ENCODE peak calls at places on chromosomes 1 and 21, in nine cellular contexts. U is heart left ventricle; W is sigmoid colon; A is CD8-positive, alpha-beta T cell; C is left ventricle myocardium inferior; M is B cell; J is suprapubic skin; Q is keratinocyte; G is IMR-90. L is an unnamed sample.
A peak's percentile ranks its signal among the peaks of the same experiment; 100 is the strongest.

GRCh38 chr1:6033986-6034749 is 11.5 kb upstream of the KCNAB2 start:
- DNase-seq in Q (no peak), G (peak; percentile 9), A (peak; percentile 42), J (no peak), W (no peak), C (peak; percentile 38), M (peak; percentile 43), U (no peak), L (peak; percentile 27)

GRCh38 chr1:236064674-236065508 is at the start of gene NID1:
- DNase-seq in U (peak; percentile 91), J (peak; percentile 90), M (peak; percentile 52), W (peak; percentile 98), G (peak; percentile 79), Q (no peak), A (no peak), C (peak; percentile 91), L (no peak)

GRCh38 chr1:6536291-6536690 is 18.0 kb downstream of the NOL9 start:
- DNase-seq in G (no peak), U (no peak), W (no peak), C (no peak), A (no peak), Q (no peak), M (no peak), J (no peak), L (no peak)

GRCh38 chr21:16388911-16389515 is 659.2 kb downstream of the USP25 start:
- DNase-seq in Q (no peak), J (no peak), U (no peak), A (no peak), G (no peak), C (no peak), M (no peak), W (no peak), L (no peak)

GRCh38 chr1:148158594-148158993 is 6.5 kb upstream of the NBPF11 start:
- DNase-seq in M (no peak), J (no peak), W (no peak), A (no peak), C (no peak), Q (no peak), U (no peak), G (no peak), L (no peak)

GRCh38 chr1:187275346-187275745 is 446.6 kb downstream of the PLA2G4A start:
- DNase-seq in A (no peak), M (no peak), Q (no peak), C (no peak), G (no peak), J (no peak), W (no peak), U (no peak), L (no peak)

GRCh38 chr1:38235705-38236104 is 189.1 kb upstream of the POU3F1 start:
- DNase-seq in W (no peak), Q (no peak), A (no peak), C (no peak), J (no peak), G (peak; percentile 58), M (no peak), U (no peak), L (peak; percentile 36)

GRCh38 chr21:35178812-35179211 is 129.7 kb upstream of the RUNX1 start:
- DNase-seq in M (no peak), G (peak; percentile 79), W (no peak), Q (peak; percentile 88), C (no peak), A (no peak), J (no peak), U (no peak), L (no peak)

GRCh38 chr1:40090652-40091355 is 6.2 kb downstream of the PPT1 start:
- DNase-seq in M (no peak), A (no peak), J (no peak), U (no peak), G (peak; percentile 24), W (no peak), Q (no peak), C (no peak), L (no peak)

GRCh38 chr1:41341756-41342562 is 19.3 kb upstream of the FOXO6 start:
- DNase-seq in U (peak; percentile 12), J (peak; percentile 51), C (no peak), M (no peak), Q (no peak), A (no peak), G (no peak), W (no peak), L (peak; percentile 62)

GRCh38 chr1:157542676-157543075 is 9.6 kb downstream of the FCRL5 start:
- DNase-seq in U (peak; percentile 28), A (no peak), J (no peak), M (no peak), C (peak; percentile 36), Q (no peak), G (no peak), W (no peak), L (peak; percentile 38)

GRCh38 chr1:90707363-90707710 is 9.8 kb downstream of the BARHL2 start:
- DNase-seq in J (no peak), C (no peak), A (no peak), U (no peak), W (no peak), M (no peak), Q (no peak), G (peak; percentile 15), L (peak; percentile 38)

GRCh38 chr1:4675454-4676186 is 21.2 kb downstream of the AJAP1 start:
- DNase-seq in Q (no peak), A (no peak), U (no peak), M (no peak), J (no peak), C (no peak), W (no peak), G (no peak), L (no peak)

GRCh38 chr1:246923482-246923881 is 8.3 kb downstream of the AHCTF1 start:
- DNase-seq in G (no peak), C (no peak), U (no peak), A (no peak), W (no peak), Q (no peak), M (no peak), J (no peak), L (no peak)

GRCh38 chr1:63818567-63819340 is 44.9 kb downstream of the ROR1 start:
- DNase-seq in M (no peak), Q (no peak), W (no peak), J (no peak), U (no peak), A (no peak), C (no peak), G (no peak), L (no peak)

GRCh38 chr1:9275567-9276034 is 17.1 kb upstream of the SPSB1 start:
- DNase-seq in C (no peak), U (no peak), Q (no peak), G (peak; percentile 92), M (peak; percentile 29), W (no peak), J (no peak), A (peak; percentile 49), L (peak; percentile 81)

GRCh38 chr1:209768354-209768774 is 12.5 kb downstream of the TRAF3IP3 start:
- DNase-seq in C (no peak), W (no peak), G (no peak), J (no peak), M (peak; percentile 67), A (peak; percentile 83), U (no peak), Q (no peak), L (no peak)

GRCh38 chr1:216945506-216946080 is 222.4 kb upstream of the ESRRG start:
- DNase-seq in C (no peak), W (no peak), G (no peak), U (no peak), J (no peak), M (no peak), A (no peak), Q (no peak), L (no peak)

DNA sequence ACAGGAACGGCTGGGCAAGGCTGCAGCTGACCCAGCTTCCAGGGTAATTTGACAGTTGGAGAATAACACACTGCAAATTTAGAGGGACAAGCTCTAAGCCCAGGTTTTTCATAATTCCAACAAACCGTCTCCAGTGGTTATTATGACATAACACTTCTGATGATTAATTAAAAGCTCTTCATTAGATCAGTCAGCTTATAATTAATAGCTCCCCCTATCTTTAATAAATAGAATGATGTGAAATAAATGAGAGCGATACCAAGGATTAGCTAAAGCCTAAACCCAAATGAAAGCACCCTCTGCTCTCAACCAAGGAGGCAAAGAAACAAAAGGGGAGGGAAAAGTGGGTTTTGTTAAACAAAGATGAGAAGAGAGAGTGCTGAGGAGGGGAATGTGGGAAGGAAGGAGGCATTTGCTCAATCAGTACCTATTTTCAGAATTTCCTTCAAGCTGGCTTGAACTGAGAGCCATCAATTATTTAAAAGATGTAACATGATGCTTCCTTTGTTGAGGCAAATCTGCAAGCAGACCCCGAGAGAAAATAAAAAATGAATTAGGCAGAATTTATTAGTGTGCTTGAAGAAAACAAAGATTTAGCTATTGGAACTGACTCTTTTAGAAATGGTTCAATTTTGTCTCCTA is 221.8 kb upstream of the ESRRG start:
- DNase-seq in C (no peak), Q (no peak), A (no peak), M (no peak), J (no peak), G (no peak), W (no peak), U (no peak), L (no peak)
- TF ChIP-seq CTCF in C (no peak), Q (no peak), A (no peak), M (no peak), J (no peak), G (no peak), W (no peak), U (no peak), L (no peak)

DNA sequence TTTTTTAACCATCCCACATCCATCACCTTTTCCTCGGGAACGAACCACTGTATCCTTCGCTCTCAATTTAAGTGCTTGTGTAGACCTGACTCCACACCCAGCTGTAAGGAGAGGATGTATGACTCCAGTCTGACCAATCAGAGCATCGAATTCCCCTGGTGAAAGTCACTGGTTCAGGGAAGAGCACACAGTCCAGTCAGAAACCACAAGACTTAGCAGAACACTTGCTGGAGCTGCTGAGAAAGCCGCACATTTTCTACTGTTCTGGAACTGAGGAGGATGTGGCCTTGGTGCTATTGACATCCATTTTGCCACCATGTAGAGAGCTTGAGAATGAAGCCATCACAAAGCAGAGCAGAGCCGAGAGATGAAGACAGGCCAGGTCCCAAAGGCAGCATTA is 59.9 kb upstream of the CNN3 start:
- DNase-seq in Q (peak; percentile 15), J (no peak), G (peak; percentile 84), U (no peak), W (no peak), M (no peak), A (no peak), C (no peak), L (no peak)
- TF ChIP-seq CTCF in Q (no peak), J (no peak), G (no peak), U (no peak), W (no peak), M (no peak), A (no peak), C (no peak), L (no peak)

GRCh38 chr1:23483327-23484252 is at the start of gene ASAP3:
- DNase-seq in W (peak; percentile 80), U (peak; percentile 70), C (peak; percentile 60), Q (no peak), M (peak; percentile 80), J (peak; percentile 77), G (peak; percentile 41), A (peak; percentile 25), L (peak; percentile 44)
- TF ChIP-seq CTCF in W (no peak), U (peak; percentile 46), C (peak; percentile 40), Q (no peak), M (peak; percentile 41), J (no peak), G (peak; percentile 26), A (no peak), L (no peak)

DNA sequence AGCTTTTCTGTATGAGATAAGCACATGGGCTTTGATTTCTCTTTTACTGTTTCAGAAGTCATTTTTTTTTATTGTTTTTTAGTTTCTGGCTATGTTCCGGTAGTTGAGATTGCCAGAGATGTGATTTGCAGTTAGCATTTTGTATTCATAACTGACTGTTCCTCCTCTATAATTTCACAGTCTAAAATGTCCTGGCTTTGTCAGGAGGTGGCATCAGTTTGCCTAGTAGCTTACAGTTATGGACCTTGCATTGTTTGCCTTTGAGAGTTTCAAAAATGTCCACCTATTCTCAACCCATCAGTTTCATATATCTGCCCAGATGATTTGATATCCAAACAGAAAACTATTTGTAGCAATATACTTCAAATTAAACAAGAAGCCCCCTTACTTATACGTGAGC is 39.5 kb upstream of the ST6GALNAC3 start:
- DNase-seq in Q (no peak), A (peak; percentile 16), C (no peak), M (peak; percentile 14), J (no peak), U (no peak), G (peak; percentile 4), W (no peak), L (peak; percentile 12)
- TF ChIP-seq CTCF in Q (peak; percentile 25), A (no peak), C (peak; percentile 54), M (no peak), J (no peak), U (peak; percentile 35), G (peak; percentile 31), W (no peak), L (no peak)

L was measured in MCF 10A.